ENCODE peak calls at places on chromosomes 6 and 20, in four cellular contexts. R is foreskin fibroblast, I is fibroblast of villous mesenchyme, X is mucosa of descending colon. E is an unnamed sample.

GRCh38 chr20:10965936-10966470 is 292.2 kb upstream of the JAG1 start:
- DNase-seq in R (no peak), I (peak; percentile 96), X (no peak), E (peak; percentile 76)

GRCh38 chr6:23179994-23180393 is 610.6 kb downstream of the HDGFL1 start:
- DNase-seq in R (no peak), I (no peak), X (no peak), E (no peak)

GRCh38 chr20:16801919-16802651 is 53.9 kb downstream of the OTOR start:
- DNase-seq in R (peak; percentile 24), I (peak; percentile 51), X (no peak), E (peak; percentile 65)

GRCh38 chr6:14149053-14149746 is 31.6 kb downstream of the CD83 start:
- DNase-seq in R (no peak), I (no peak), X (no peak), E (no peak)

GRCh38 chr6:166692723-166693302 is 65.8 kb upstream of the RPS6KA2 start:
- DNase-seq in R (no peak), I (no peak), X (no peak), E (no peak)

GRCh38 chr20:11907621-11908020 is 10.1 kb upstream of the BTBD3 start:
- DNase-seq in R (no peak), I (no peak), X (no peak), E (no peak)

GRCh38 chr6:11292291-11292552 is 59.8 kb upstream of the NEDD9 start:
- DNase-seq in R (no peak), I (no peak), X (no peak), E (no peak)

GRCh38 chr20:31845300-31845863 is at the start of gene FOXS1:
- DNase-seq in R (no peak), I (peak; percentile 57), X (no peak), E (peak; percentile 23)

GRCh38 chr6:89682991-89683390 is 44.4 kb upstream of the LYRM2 start:
- DNase-seq in R (no peak), I (no peak), X (no peak), E (no peak)

GRCh38 chr6:71403422-71404134 is 115.0 kb downstream of the OGFRL1 start:
- DNase-seq in R (no peak), I (no peak), X (no peak), E (peak; percentile 61)

GRCh38 chr6:156599367-156599766 is 177.8 kb upstream of the ARID1B start:
- DNase-seq in R (no peak), I (no peak), X (no peak), E (no peak)

GRCh38 chr6:28979679-28980078 is 25.4 kb downstream of the ZNF311 start:
- DNase-seq in R (no peak), I (no peak), X (no peak), E (no peak)

GRCh38 chr6:130697661-130698535 is 129.3 kb upstream of the SMLR1 start:
- DNase-seq in R (peak; percentile 66), I (peak; percentile 74), X (no peak), E (peak; percentile 71)

GRCh38 chr6:45422541-45423110 is 44.9 kb upstream of the SUPT3H start:
- DNase-seq in R (peak; percentile 41), I (no peak), X (peak; percentile 79), E (peak; percentile 71)

GRCh38 chr6:45710304-45710821 is 305.3 kb downstream of the CLIC5 start:
- DNase-seq in R (no peak), I (peak; percentile 19), X (peak; percentile 62), E (peak; percentile 46)

GRCh38 chr20:54048489-54048888 is 21.9 kb downstream of the BCAS1 start:
- DNase-seq in R (peak; percentile 16), I (peak; percentile 11), X (no peak), E (no peak)

GRCh38 chr6:7730852-7731251 is 5.0 kb downstream of the BMP6 start:
- DNase-seq in R (peak; percentile 60), I (peak; percentile 66), X (no peak), E (peak; percentile 98)

GRCh38 chr6:140546640-140547039 is 1172.2 kb upstream of the CITED2 start:
- DNase-seq in R (peak; percentile 56), I (peak; percentile 65), X (no peak), E (no peak)

GRCh38 chr6:105179244-105180065 is at the start of gene POPDC3:
- DNase-seq in R (peak; percentile 34), I (no peak), X (no peak), E (peak; percentile 59)

GRCh38 chr6:1311400-1312192 is at the start of gene FOXQ1:
- DNase-seq in R (peak; percentile 77), I (peak; percentile 61), X (peak; percentile 57), E (peak; percentile 29)

GRCh38 chr6:27161603-27161945 is 85.9 kb upstream of the PRSS16 start:
- DNase-seq in R (no peak), I (no peak), X (no peak), E (no peak)

GRCh38 chr6:21163110-21163837 is 430.3 kb upstream of the SOX4 start:
- DNase-seq in R (peak; percentile 25), I (peak; percentile 86), X (no peak), E (peak; percentile 62)

GRCh38 chr20:33796263-33796906 is 14.8 kb upstream of the CHMP4B start:
- DNase-seq in R (no peak), I (no peak), X (peak; percentile 68), E (no peak)

GRCh38 chr6:92879526-92879925 is 539.8 kb downstream of the EPHA7 start:
- DNase-seq in R (no peak), I (no peak), X (no peak), E (no peak)

GRCh38 chr6:144718431-144718830 is 433.3 kb downstream of the UTRN start:
- DNase-seq in R (peak; percentile 41), I (no peak), X (no peak), E (peak; percentile 69)

GRCh38 chr20:2042400-2042799 is 48.5 kb upstream of the PDYN start:
- DNase-seq in R (peak; percentile 37), I (no peak), X (no peak), E (peak; percentile 23)

GRCh38 chr20:57004416-57004815 is 262.0 kb downstream of the BMP7 start:
- DNase-seq in R (no peak), I (no peak), X (no peak), E (no peak)

GRCh38 chr6:136524936-136525413 is 25.2 kb downstream of the MAP7 start:
- DNase-seq in R (no peak), I (no peak), X (no peak), E (no peak)

GRCh38 chr6:168208854-168209253 is 110.7 kb downstream of the DACT2 start:
- DNase-seq in R (no peak), I (no peak), X (no peak), E (no peak)

GRCh38 chr20:33372993-33373441 is 28.3 kb downstream of the CDK5RAP1 start:
- DNase-seq in R (no peak), I (peak; percentile 41), X (no peak), E (peak; percentile 38)

GRCh38 chr6:11218827-11219826 is 13.3 kb downstream of the NEDD9 start:
- DNase-seq in R (no peak), I (no peak), X (no peak), E (peak; percentile 89)

GRCh38 chr20:29878281-29878741 is 1379.2 kb upstream of the DEFB115 start:
- DNase-seq in R (no peak), I (peak; percentile 24), X (peak; percentile 56), E (peak; percentile 23)

GRCh38 chr20:29874476-29875202 is 1382.8 kb upstream of the DEFB115 start:
- DNase-seq in R (no peak), I (no peak), X (peak; percentile 36), E (no peak)

GRCh38 chr20:29876911-29877285 is 1380.6 kb upstream of the DEFB115 start:
- DNase-seq in R (no peak), I (no peak), X (peak; percentile 43), E (no peak)

GRCh38 chr20:29878777-29879442 is 1378.6 kb upstream of the DEFB115 start:
- DNase-seq in R (no peak), I (no peak), X (peak; percentile 66), E (no peak)

GRCh38 chr20:29873946-29874345 is 1383.5 kb upstream of the DEFB115 start:
- DNase-seq in R (peak; percentile 29), I (peak; percentile 46), X (peak; percentile 84), E (peak; percentile 38)
- H3K4me3 ChIP-seq in R (peak overlapping the region; percentile 40), I (peak overlapping the region; percentile 42), X (no peak overlapping the region), E (no peak overlapping the region)

GRCh38 chr20:24684954-24685691 is 215.7 kb downstream of the SYNDIG1 start:
- DNase-seq in R (no peak), I (no peak), X (no peak), E (no peak)

GRCh38 chr20:24681634-24682495 is 212.4 kb downstream of the SYNDIG1 start:
- DNase-seq in R (no peak), I (no peak), X (no peak), E (no peak)

GRCh38 chr20:24684421-24684871 is 215.0 kb downstream of the SYNDIG1 start:
- DNase-seq in R (no peak), I (no peak), X (no peak), E (no peak)

GRCh38 chr20:24682496-24683090 is 213.2 kb downstream of the SYNDIG1 start:
- DNase-seq in R (no peak), I (no peak), X (no peak), E (no peak)

DNA sequence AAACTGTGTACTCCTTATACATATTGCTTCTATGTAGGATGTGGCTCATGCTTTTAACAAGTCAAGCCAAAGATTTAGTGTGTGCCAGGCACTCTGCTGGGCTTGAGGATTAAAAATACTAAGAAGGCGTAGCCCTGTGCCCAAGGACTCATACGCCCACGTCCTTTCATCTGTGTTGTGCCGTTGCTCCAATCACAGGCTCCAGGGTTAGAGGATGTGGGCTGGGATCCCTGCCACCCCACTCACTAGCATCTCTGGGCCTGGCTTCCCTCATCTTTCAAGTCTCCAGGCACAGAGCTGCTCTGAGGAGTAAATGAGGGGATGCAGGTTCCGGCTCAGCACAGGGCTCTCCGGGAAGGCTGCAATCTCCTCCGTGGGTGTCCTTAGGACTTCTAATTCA is 214.2 kb downstream of the SYNDIG1 start:
- DNase-seq in R (no peak), I (no peak), X (no peak), E (peak; percentile 8)
- TF ChIP-seq CTCF in R (no peak), I (no peak), X (no peak), E (no peak)

GRCh38 chr6:169212897-169213813 is 40.5 kb downstream of the THBS2 start:
- DNase-seq in R (peak; percentile 89), I (peak; percentile 87), X (peak; percentile 94), E (peak; percentile 92)
- H3K4me3 ChIP-seq in R (no peak overlapping the region), I (peak overlapping the region; percentile 40), X (no peak overlapping the region), E (no peak overlapping the region)

DNA sequence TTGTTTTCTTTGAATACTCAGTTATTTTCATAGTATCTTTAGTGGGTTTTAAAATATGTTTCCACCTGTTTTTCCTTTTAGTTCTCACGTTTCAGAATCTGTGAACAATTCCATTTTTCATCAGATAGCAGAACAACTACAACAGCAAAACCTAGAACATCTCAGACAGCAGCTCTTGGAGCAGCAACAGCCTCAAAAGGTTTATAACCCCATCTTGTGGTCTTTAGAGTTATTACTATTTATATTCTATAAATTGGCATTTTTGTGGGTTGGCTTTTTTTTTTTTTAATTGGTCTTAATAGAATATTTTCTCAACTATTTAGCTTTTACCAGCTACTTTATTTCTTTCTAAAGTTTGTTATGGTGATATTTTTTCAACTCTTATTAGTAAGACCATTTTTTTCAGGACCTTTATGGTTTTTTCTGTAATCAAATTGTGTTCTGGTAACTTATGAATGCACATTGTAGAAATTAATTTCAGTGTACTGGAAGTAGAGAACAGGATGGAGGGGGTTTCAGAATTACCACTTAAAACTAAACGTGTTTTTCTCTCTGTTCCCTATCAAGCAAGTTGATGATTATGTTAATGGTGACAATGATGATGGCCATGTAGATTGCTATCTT is 72.2 kb downstream of the SCAF8 start:
- DNase-seq in R (peak; percentile 30), I (peak; percentile 74), X (no peak), E (peak; percentile 75)
- TF ChIP-seq CTCF in R (peak; percentile 32), I (peak; percentile 53), X (no peak), E (peak; percentile 39)